ENCODE peak calls at places on chromosomes 7 and 10, in five cellular contexts. C, J, X, M and S are unnamed samples.

GRCh38 chr7:2928256-2928612 is 84.1 kb upstream of the GNA12 start:
- DNase-seq in C (no peak), J (no peak), M (peak; percentile 10), X (no peak), S (no peak)

GRCh38 chr7:107234436-107234835 is 65.6 kb downstream of the HBP1 start:
- DNase-seq in J (no peak), M (no peak), X (no peak), C (no peak), S (no peak)

GRCh38 chr7:43325595-43325994 is 213.1 kb downstream of the HECW1 start:
- DNase-seq in C (no peak), X (no peak), M (no peak), J (no peak), S (no peak)

GRCh38 chr7:7834761-7835160 is 116.4 kb upstream of the RPA3 start:
- DNase-seq in M (no peak), X (no peak), J (no peak), C (no peak), S (no peak)

GRCh38 chr10:22607261-22607660 is 107.1 kb downstream of the PIP4K2A start:
- DNase-seq in J (no peak), M (no peak), C (no peak), X (no peak), S (no peak)

GRCh38 chr7:30923774-30924413 is 12.2 kb downstream of the AQP1 start:
- DNase-seq in C (no peak), J (no peak), M (no peak), X (no peak), S (no peak)

GRCh38 chr10:68501691-68502090 is 25.6 kb downstream of the SLC25A16 start:
- DNase-seq in J (no peak), C (no peak), M (no peak), X (no peak), S (no peak)

GRCh38 chr7:88354999-88355398 is 48.3 kb upstream of the STEAP4 start:
- DNase-seq in X (no peak), C (no peak), J (no peak), M (no peak), S (no peak)

GRCh38 chr10:89391882-89392756 is at the start of gene IFIT1:
- DNase-seq in X (no peak), C (peak; percentile 3), J (peak; percentile 59), M (no peak), S (peak; percentile 55)

GRCh38 chr10:6987536-6987945 is 407.5 kb upstream of the PRKCQ start:
- DNase-seq in M (no peak), J (no peak), C (no peak), X (no peak), S (no peak)

GRCh38 chr7:134946260-134946659 is 40.0 kb upstream of the AGBL3 start:
- DNase-seq in X (no peak), C (no peak), M (no peak), J (no peak), S (no peak)

GRCh38 chr7:50409856-50410468 is 40.2 kb downstream of the FIGNL1 start:
- DNase-seq in X (no peak), C (no peak), M (no peak), J (peak; percentile 58), S (no peak)

GRCh38 chr7:99928994-99929729 is at the start of gene GJC3:
- DNase-seq in C (peak; percentile 24), M (peak; percentile 74), J (peak; percentile 58), X (peak; percentile 33), S (no peak)

GRCh38 chr7:131066635-131067034 is 261.0 kb upstream of the MKLN1 start:
- DNase-seq in X (no peak), C (no peak), J (no peak), M (no peak), S (no peak)

GRCh38 chr10:97139651-97140283 is 46.0 kb downstream of the SLIT1 start:
- DNase-seq in J (no peak), C (no peak), M (no peak), X (no peak), S (no peak)

GRCh38 chr10:119087271-119087897 is 6.8 kb upstream of the EIF3A start:
- DNase-seq in C (no peak), J (no peak), X (no peak), M (no peak), S (no peak)

GRCh38 chr10:116026315-116026714 is 246.7 kb downstream of the GFRA1 start:
- DNase-seq in X (no peak), J (no peak), M (no peak), C (no peak), S (no peak)